ENCODE peak calls at places on chromosomes 2 and 18, in four cellular contexts. E, J, Y and V are unnamed samples. For H3K27me3, the result is how much of the 10 kb centered on the place peaks cover.

GRCh38 chr2:240179941-240180666 is 39.6 kb upstream of the OTOS start:
- DNase-seq in E (peak), J (no peak), Y (no peak), V (no peak)

GRCh38 chr2:11270891-11271290 is 73.5 kb downstream of the ROCK2 start:
- DNase-seq in E (no peak), J (no peak), Y (no peak), V (no peak)

GRCh38 chr2:118992740-118993391 is 50.9 kb downstream of the MARCO start:
- DNase-seq in E (no peak), J (no peak), Y (no peak), V (peak)

GRCh38 chr2:147149589-147150245 is 695.1 kb upstream of the ACVR2A start:
- DNase-seq in E (no peak), J (no peak), Y (no peak), V (no peak)

GRCh38 chr2:26435106-26435505 is 33.4 kb downstream of the DRC1 start:
- DNase-seq in E (no peak), J (no peak), Y (no peak), V (no peak)

GRCh38 chr2:208568203-208568602 is 161.6 kb downstream of the PTH2R start:
- DNase-seq in E (no peak), J (no peak), Y (no peak), V (no peak)

GRCh38 chr18:23884712-23885375 is 129.7 kb upstream of the TTC39C start:
- DNase-seq in E (peak), J (no peak), Y (no peak), V (no peak)

GRCh38 chr2:73952499-73953446 is 26.1 kb downstream of the DGUOK start:
- DNase-seq in E (no peak), J (no peak), Y (no peak), V (no peak)

GRCh38 chr2:166057363-166058169 is 70.3 kb downstream of the SCN1A start:
- DNase-seq in E (no peak), J (no peak), Y (no peak), V (peak)

GRCh38 chr2:10228611-10229365 is 73.9 kb upstream of the HPCAL1 start:
- DNase-seq in E (peak), J (no peak), Y (no peak), V (peak)

GRCh38 chr2:134711622-134712125 is 7.1 kb downstream of the TMEM163 start:
- DNase-seq in E (no peak), J (no peak), Y (no peak), V (no peak)

GRCh38 chr2:19878268-19879046 is 23.3 kb downstream of the TTC32 start:
- DNase-seq in E (no peak), J (no peak), Y (no peak), V (no peak)

GRCh38 chr2:28153851-28154250 is 238.8 kb upstream of the FOSL2 start:
- DNase-seq in E (no peak), J (no peak), Y (no peak), V (no peak)

GRCh38 chr18:24702001-24702400 is 241.6 kb downstream of the HRH4 start:
- DNase-seq in E (no peak), J (no peak), Y (no peak), V (no peak)

GRCh38 chr18:55100817-55101457 is 141.7 kb upstream of the CCDC68 start:
- DNase-seq in E (no peak), J (peak), Y (no peak), V (no peak)

GRCh38 chr18:50695431-50696176 is 124.2 kb downstream of the MRO start:
- DNase-seq in E (no peak), J (no peak), Y (peak), V (no peak)

GRCh38 chr18:67243799-67244587 is 272.5 kb downstream of the DSEL start:
- DNase-seq in E (no peak), J (no peak), Y (no peak), V (no peak)

GRCh38 chr2:61434314-61434713 is 36.6 kb downstream of the USP34 start:
- DNase-seq in E (peak), J (no peak), Y (no peak), V (no peak)

GRCh38 chr2:238299803-238300202 is 11.4 kb upstream of the PER2 start:
- DNase-seq in E (peak), J (no peak), Y (no peak), V (no peak)

GRCh38 chr2:197212344-197213262 is 98.0 kb downstream of the ANKRD44 start:
- DNase-seq in E (no peak), J (no peak), Y (no peak), V (no peak)

GRCh38 chr2:12602661-12603060 is 114.1 kb upstream of the TRIB2 start:
- DNase-seq in E (no peak), J (no peak), Y (no peak), V (no peak)

GRCh38 chr2:218897394-218898108 is 16.9 kb downstream of the WNT10A start:
- DNase-seq in E (no peak), J (no peak), Y (no peak), V (peak)

GRCh38 chr18:48857023-48857694 is 93.6 kb downstream of the SMAD7 start:
- DNase-seq in E (no peak), J (no peak), Y (no peak), V (no peak)

GRCh38 chr2:139492301-139492700 is 712.1 kb upstream of the NXPH2 start:
- DNase-seq in E (no peak), J (no peak), Y (no peak), V (no peak)

GRCh38 chr2:63301481-63301880 is 250.9 kb downstream of the OTX1 start:
- DNase-seq in E (no peak), J (no peak), Y (no peak), V (no peak)

GRCh38 chr2:101011152-101011551 is 9.1 kb downstream of the RPL31 start:
- DNase-seq in E (no peak), J (no peak), Y (no peak), V (no peak)

GRCh38 chr2:203682688-203683130 is 23.7 kb upstream of the CD28 start:
- DNase-seq in E (no peak), J (no peak), Y (no peak), V (no peak)

GRCh38 chr2:83531211-83531610 is 927.9 kb downstream of the SUCLG1 start:
- DNase-seq in E (no peak), J (no peak), Y (no peak), V (no peak)

GRCh38 chr2:82913566-82913965 is 1545.5 kb downstream of the SUCLG1 start:
- DNase-seq in E (no peak), J (no peak), Y (no peak), V (no peak)

DNA sequence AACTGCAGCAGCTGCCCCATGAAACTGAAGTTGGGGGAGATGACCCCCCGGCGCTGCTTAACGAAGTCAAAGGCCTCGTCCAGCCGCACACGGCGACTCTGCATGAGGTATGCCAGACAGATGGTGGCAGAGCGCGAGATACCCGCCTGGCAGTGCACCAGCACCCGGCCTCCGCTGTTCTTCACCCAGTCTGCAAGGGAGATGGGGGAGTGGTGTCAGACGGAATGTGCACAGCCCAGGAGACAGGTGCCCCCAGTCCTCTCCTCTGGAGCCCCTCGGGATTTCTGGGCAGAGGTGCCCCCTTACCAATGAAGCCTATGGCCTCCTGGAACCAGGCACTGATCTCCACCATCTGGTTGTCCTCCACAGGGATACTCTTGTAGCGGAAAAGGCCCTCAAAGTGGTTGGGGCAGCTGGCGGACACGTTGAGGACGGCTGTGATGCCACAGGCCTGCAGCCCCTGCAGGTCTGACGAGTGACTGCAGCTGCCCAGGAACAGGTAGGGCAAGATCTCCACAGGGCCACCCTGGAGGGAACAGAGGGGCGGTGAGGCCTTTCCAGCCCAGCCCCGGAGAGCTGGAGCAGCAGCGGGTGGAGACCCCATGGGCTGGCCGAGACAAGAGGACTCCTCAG is 1.3 kb downstream of the DUSP2 start:
- DNase-seq in E (peak), J (peak), Y (no peak), V (peak)
- TF ChIP-seq CTCF in E (no peak), J (peak), Y (no peak), V (peak)

DNA sequence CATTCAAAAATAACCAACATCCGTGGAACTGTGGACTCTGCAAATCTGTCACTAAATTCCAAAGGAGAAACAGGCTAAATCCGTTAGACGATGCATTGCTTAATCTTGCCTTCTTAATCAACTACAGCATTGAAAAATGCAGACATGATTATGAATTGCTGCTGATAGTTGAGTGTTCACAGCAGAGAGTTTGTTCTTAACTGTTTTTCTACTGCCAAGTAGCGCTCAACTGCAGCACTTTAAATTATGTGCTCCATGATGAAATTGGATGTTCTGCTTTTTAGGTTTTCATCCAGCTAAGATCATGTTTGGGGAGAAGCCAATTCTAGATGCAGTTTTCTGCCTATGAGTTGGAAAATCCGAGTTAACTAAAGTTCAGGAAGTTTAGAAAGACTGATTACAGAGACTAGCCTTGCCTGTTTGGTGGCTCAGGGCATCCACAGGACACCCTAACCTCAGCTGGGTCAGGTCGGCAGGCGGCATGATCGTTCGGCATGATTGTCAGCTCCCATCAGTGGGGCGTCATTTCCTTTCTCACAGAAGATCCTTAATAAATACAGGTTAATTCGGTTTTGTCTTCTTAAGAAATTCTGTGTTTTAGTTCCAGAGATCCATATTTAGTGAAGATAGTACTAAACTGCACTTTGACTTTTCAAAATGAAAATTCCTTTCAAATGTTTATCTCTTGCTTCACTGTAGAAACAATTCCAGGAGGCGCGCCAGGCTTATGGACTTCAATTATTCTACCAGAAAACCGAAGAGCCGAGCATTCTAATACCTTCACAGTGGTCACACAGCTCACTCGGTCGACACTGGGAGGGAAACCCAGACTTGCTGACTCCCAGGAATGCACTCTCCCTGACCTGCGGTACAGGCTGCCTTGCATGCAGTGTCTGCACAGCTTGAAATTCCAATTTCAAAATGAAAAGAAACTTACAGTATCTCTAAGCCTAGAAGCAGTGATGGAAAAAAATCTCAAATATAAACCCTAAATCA is 119.6 kb upstream of the PIEZO2 start:
- DNase-seq in E (no peak), J (no peak), Y (no peak), V (no peak)
- H3K4me3 ChIP-seq in E (no peak), J (no peak), Y (no peak), V (no peak)

GRCh38 chr2:231001036-231001435 is 5.1 kb downstream of the SPATA3 start:
- DNase-seq in E (no peak), J (no peak), Y (no peak), V (no peak)

GRCh38 chr2:231001921-231002320 is 6.0 kb downstream of the SPATA3 start:
- DNase-seq in E (no peak), J (no peak), Y (no peak), V (no peak)

GRCh38 chr2:231000211-231000904 is 4.4 kb downstream of the SPATA3 start:
- DNase-seq in E (no peak), J (no peak), Y (no peak), V (no peak)

GRCh38 chr2:230998882-230999281 is 3.0 kb downstream of the SPATA3 start:
- DNase-seq in E (no peak), J (no peak), Y (no peak), V (no peak)

DNA sequence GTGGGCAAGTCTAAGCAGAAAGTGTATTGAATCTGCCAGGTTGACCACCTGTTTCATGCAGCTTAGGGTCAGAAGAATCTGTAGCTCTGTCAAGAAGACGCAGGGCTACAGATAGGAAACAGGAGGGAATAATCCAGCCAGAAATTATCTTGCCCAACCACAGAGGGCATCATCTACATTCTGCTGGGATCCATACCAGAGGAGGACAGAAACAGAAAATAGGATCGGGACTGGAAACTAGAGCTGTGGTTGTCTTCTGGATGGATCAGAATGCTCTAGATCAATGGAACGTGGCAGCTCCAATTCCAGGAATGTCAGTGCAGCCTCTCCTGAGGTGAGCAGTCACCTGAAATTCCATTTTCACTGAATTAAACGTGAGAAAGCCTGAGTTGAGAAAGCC is 3.6 kb downstream of the SPATA3 start:
- DNase-seq in E (no peak), J (no peak), Y (no peak), V (no peak)
- H3K27me3 ChIP-seq in E (half or more), J (under half), Y (half or more), V (under half)

GRCh38 chr2:8836979-8837794 is at the start of gene KIDINS220:
- DNase-seq in E (peak), J (peak), Y (peak), V (peak)
- TF ChIP-seq CTCF in E (no peak), J (no peak), Y (no peak), V (no peak)

DNA sequence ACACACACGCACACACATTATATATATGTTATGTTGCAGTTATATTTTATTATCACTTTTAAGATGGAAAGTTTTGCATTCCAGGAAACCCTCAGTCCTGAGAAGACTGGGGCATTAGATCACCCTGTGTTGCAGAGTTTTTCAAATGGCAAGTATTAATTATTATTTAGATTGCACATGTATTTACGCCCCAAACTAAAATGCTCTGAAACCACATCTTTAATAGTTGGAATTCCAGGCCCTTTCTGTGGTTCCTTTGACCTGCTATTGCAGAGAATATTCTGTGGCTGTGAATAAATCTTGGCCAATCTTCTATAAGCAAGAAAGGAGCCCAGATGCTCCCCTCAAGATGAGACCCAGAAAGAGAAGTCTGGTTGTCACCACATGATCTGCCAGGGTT is 427.0 kb upstream of the TNP1 start:
- DNase-seq in E (no peak), J (no peak), Y (no peak), V (no peak)
- H3K4me3 ChIP-seq in E (no peak), J (no peak), Y (no peak), V (no peak)

DNA sequence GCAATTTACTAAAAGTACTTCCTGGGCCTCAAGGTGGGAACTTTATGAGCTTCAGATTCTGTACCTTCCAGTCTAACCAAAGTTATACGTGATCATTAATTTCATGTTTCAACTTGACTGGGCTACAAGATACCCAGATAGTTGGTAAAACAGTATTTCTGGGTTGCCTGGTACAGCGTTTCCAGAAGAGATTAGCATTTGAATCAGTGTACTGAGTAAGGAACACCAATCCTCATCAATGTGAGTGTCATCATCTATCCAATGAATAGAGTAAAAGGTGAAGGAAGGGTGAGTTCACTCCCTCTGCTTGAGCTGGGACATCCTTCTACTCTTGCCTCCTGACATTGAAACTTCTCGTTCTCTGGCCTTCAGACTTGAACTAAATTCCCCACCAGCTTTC is 274.5 kb upstream of the ID2 start:
- DNase-seq in E (no peak), J (no peak), Y (no peak), V (no peak)
- H3K27me3 ChIP-seq in E (under half), J (under half), Y (under half), V (under half)

GRCh38 chr2:72198532-72199241 is 51.0 kb upstream of the CYP26B1 start:
- DNase-seq in E (no peak), J (no peak), Y (no peak), V (no peak)
- TF ChIP-seq CTCF in E (no peak), J (no peak), Y (no peak), V (no peak)

GRCh38 chr18:13407484-13407883 is 188.9 kb downstream of the LDLRAD4 start:
- DNase-seq in E (no peak), J (no peak), Y (no peak), V (no peak)
- H3K4me3 ChIP-seq in E (no peak), J (no peak), Y (no peak), V (no peak)